ENCODE peak calls at places on chromosomes 1 and 21, in nine cellular contexts. C is astrocyte of the spinal cord; E is Caco-2; A is stimulated activated naive B cell treated with anti-CD40 and anti-IgM and Interleukin-4, amounts not matched to agents 10 μg/mL and 1 μg/mL and 100 μg/mL, for 72 hours; Z is nucleus accumbens; G is uterus; H is EH; Y is GM04503; J is effector memory CD8-positive, alpha-beta T cell. S is an unnamed sample.

GRCh38 chr1:201448981-201449380 is 20.0 kb downstream of the PHLDA3 start:
- DNase-seq in C (no peak), E (no peak), A (no peak), Z (peak; percentile 88), G (no peak), H (no peak), Y (no peak), J (no peak), S (no peak)

GRCh38 chr1:198845851-198846250 is 207.0 kb downstream of the PTPRC start:
- DNase-seq in C (peak; percentile 40), E (no peak), A (no peak), Z (no peak), G (no peak), H (peak; percentile 45), Y (no peak), J (no peak), S (no peak)

GRCh38 chr1:164051791-164052190 is 507.2 kb upstream of the PBX1 start:
- DNase-seq in C (no peak), E (no peak), A (no peak), Z (no peak), G (no peak), H (no peak), Y (peak; percentile 21), J (no peak), S (no peak)

GRCh38 chr1:111743679-111744101 is 4.5 kb upstream of the INKA2 start:
- DNase-seq in C (no peak), E (no peak), A (no peak), Z (no peak), G (no peak), H (peak; percentile 88), Y (peak; percentile 77), J (no peak), S (no peak)

GRCh38 chr1:63593887-63594617 is 841 bp downstream of the PGM1 start:
- DNase-seq in C (peak; percentile 25), E (peak; percentile 60), A (peak; percentile 60), Z (peak; percentile 17), G (peak; percentile 46), H (peak; percentile 46), Y (no peak), J (peak; percentile 68), S (peak; percentile 65)

GRCh38 chr1:109199710-109200109 is 14.0 kb upstream of the SARS1 start:
- DNase-seq in C (no peak), E (no peak), A (no peak), Z (no peak), G (no peak), H (no peak), Y (no peak), J (no peak), S (no peak)

GRCh38 chr1:82819234-82819633 is 1018.5 kb downstream of the ADGRL2 start:
- DNase-seq in C (no peak), E (no peak), A (no peak), Z (no peak), G (no peak), H (no peak), Y (no peak), J (no peak), S (no peak)

GRCh38 chr1:8299963-8300362 is 18.0 kb upstream of the SLC45A1 start:
- DNase-seq in C (no peak), E (no peak), A (no peak), Z (no peak), G (no peak), H (no peak), Y (no peak), J (no peak), S (no peak)

GRCh38 chr1:192575499-192576189 is at the start of gene RGS1:
- DNase-seq in C (no peak), E (no peak), A (peak; percentile 76), Z (no peak), G (no peak), H (no peak), Y (no peak), J (peak; percentile 85), S (no peak)

GRCh38 chr1:25700124-25700523 is 83.5 kb downstream of the MAN1C1 start:
- DNase-seq in C (no peak), E (no peak), A (no peak), Z (no peak), G (peak; percentile 83), H (peak; percentile 80), Y (peak; percentile 65), J (no peak), S (peak; percentile 57)

GRCh38 chr1:203454986-203455471 is 20.6 kb upstream of the PRELP start:
- DNase-seq in C (no peak), E (no peak), A (no peak), Z (no peak), G (no peak), H (peak; percentile 79), Y (no peak), J (no peak), S (peak; percentile 83)

GRCh38 chr1:64701886-64702285 is 43.0 kb upstream of the RAVER2 start:
- DNase-seq in C (no peak), E (no peak), A (no peak), Z (no peak), G (no peak), H (peak; percentile 8), Y (no peak), J (no peak), S (no peak)

GRCh38 chr1:81703736-81704463 is 96.8 kb upstream of the ADGRL2 start:
- DNase-seq in C (no peak), E (peak; percentile 40), A (no peak), Z (no peak), G (no peak), H (peak; percentile 58), Y (no peak), J (no peak), S (no peak)

GRCh38 chr21:15212214-15212613 is 147.4 kb upstream of the NRIP1 start:
- DNase-seq in C (no peak), E (no peak), A (no peak), Z (no peak), G (no peak), H (no peak), Y (no peak), J (no peak), S (no peak)

GRCh38 chr1:198713081-198713480 is 74.2 kb downstream of the PTPRC start:
- DNase-seq in C (peak; percentile 13), E (no peak), A (no peak), Z (no peak), G (no peak), H (peak; percentile 82), Y (peak; percentile 85), J (no peak), S (no peak)

GRCh38 chr21:26769613-26770188 is 75.5 kb downstream of the ADAMTS1 start:
- DNase-seq in C (peak; percentile 61), E (no peak), A (no peak), Z (no peak), G (no peak), H (peak; percentile 64), Y (peak; percentile 13), J (no peak), S (peak; percentile 60)

GRCh38 chr1:179230251-179230650 is 774 bp upstream of the ABL2 start:
- DNase-seq in C (peak; percentile 64), E (no peak), A (no peak), Z (no peak), G (no peak), H (peak; percentile 71), Y (no peak), J (no peak), S (no peak)

GRCh38 chr1:204826970-204827369 is 43.7 kb upstream of the NFASC start:
- DNase-seq in C (no peak), E (no peak), A (no peak), Z (no peak), G (no peak), H (no peak), Y (no peak), J (no peak), S (peak; percentile 7)

GRCh38 chr1:41672641-41673313 is 188.3 kb upstream of the EDN2 start:
- DNase-seq in C (peak; percentile 76), E (no peak), A (no peak), Z (no peak), G (no peak), H (peak; percentile 58), Y (no peak), J (no peak), S (no peak)

GRCh38 chr1:94931254-94931841 is 4.4 kb upstream of the CNN3 start:
- DNase-seq in C (no peak), E (no peak), A (no peak), Z (no peak), G (no peak), H (no peak), Y (no peak), J (no peak), S (no peak)

GRCh38 chr1:200115532-200115931 is 88.0 kb downstream of the NR5A2 start:
- DNase-seq in C (no peak), E (no peak), A (no peak), Z (no peak), G (no peak), H (no peak), Y (no peak), J (no peak), S (no peak)

GRCh38 chr1:18575620-18576019 is 55.0 kb upstream of the PAX7 start:
- DNase-seq in C (no peak), E (peak; percentile 76), A (peak; percentile 12), Z (no peak), G (no peak), H (no peak), Y (no peak), J (peak; percentile 14), S (peak; percentile 58)

GRCh38 chr21:46594276-46594675 is 10.6 kb downstream of the S100B start:
- DNase-seq in C (no peak), E (no peak), A (no peak), Z (no peak), G (no peak), H (no peak), Y (no peak), J (no peak), S (peak; percentile 5)

GRCh38 chr1:218224101-218224500 is 61.0 kb upstream of the RRP15 start:
- DNase-seq in C (no peak), E (no peak), A (no peak), Z (no peak), G (no peak), H (no peak), Y (no peak), J (no peak), S (no peak)

GRCh38 chr1:239906394-239906793 is 185.3 kb upstream of the FMN2 start:
- DNase-seq in C (no peak), E (no peak), A (no peak), Z (no peak), G (no peak), H (no peak), Y (no peak), J (no peak), S (no peak)

GRCh38 chr1:13941315-13941714 is 241.3 kb downstream of the PRDM2 start:
- DNase-seq in C (no peak), E (no peak), A (no peak), Z (no peak), G (no peak), H (no peak), Y (no peak), J (no peak), S (no peak)

GRCh38 chr1:248225537-248225936 is 5.7 kb upstream of the OR2M4 start:
- DNase-seq in C (no peak), E (no peak), A (no peak), Z (no peak), G (no peak), H (no peak), Y (no peak), J (no peak), S (no peak)

GRCh38 chr1:155011004-155011416 is 8.4 kb downstream of the ZBTB7B start:
- DNase-seq in C (no peak), E (no peak), A (no peak), Z (no peak), G (no peak), H (no peak), Y (no peak), J (no peak), S (no peak)

GRCh38 chr1:3651939-3652537 is at the start of gene TP73:
- DNase-seq in C (no peak), E (peak; percentile 64), A (no peak), Z (no peak), G (no peak), H (no peak), Y (no peak), J (no peak), S (peak; percentile 26)

GRCh38 chr1:156480411-156481192 is 20.0 kb downstream of the MEF2D start:
- DNase-seq in C (peak; percentile 26), E (no peak), A (peak; percentile 59), Z (no peak), G (peak; percentile 55), H (peak; percentile 62), Y (no peak), J (peak; percentile 77), S (peak; percentile 38)

GRCh38 chr1:171805395-171806115 is 24.1 kb downstream of the METTL13 start:
- DNase-seq in C (no peak), E (no peak), A (no peak), Z (no peak), G (no peak), H (no peak), Y (no peak), J (peak; percentile 4), S (no peak)